ENCODE peak calls at places on chromosome 12, in seven cellular contexts. D, V, F, I, R, C and W are unnamed samples.

GRCh38 chr12:127711108-127711507 is 555.9 kb upstream of the TMEM132C start:
- DNase-seq in D (no peak), V (no peak), F (peak), I (no peak), R (no peak), C (no peak), W (no peak)

GRCh38 chr12:22333751-22334695 is 484 bp downstream of the ST8SIA1 start:
- DNase-seq in D (peak), V (peak), F (peak), I (no peak), R (peak), C (no peak), W (no peak)

GRCh38 chr12:108635997-108636808 is 2.5 kb upstream of the SELPLG start:
- DNase-seq in D (no peak), V (no peak), F (no peak), I (no peak), R (no peak), C (no peak), W (no peak)

GRCh38 chr12:124919646-124920352 is 5.3 kb upstream of the UBC start:
- DNase-seq in D (no peak), V (peak), F (no peak), I (no peak), R (no peak), C (no peak), W (no peak)

GRCh38 chr12:109767456-109767855 is 53.8 kb downstream of the FAM222A start:
- DNase-seq in D (no peak), V (no peak), F (no peak), I (no peak), R (no peak), C (no peak), W (no peak)

GRCh38 chr12:63967781-63968180 is 123.3 kb downstream of the SRGAP1 start:
- DNase-seq in D (no peak), V (no peak), F (no peak), I (no peak), R (no peak), C (no peak), W (no peak)

GRCh38 chr12:16603916-16604575 is 1.9 kb downstream of the LMO3 start:
- DNase-seq in D (peak), V (no peak), F (peak), I (no peak), R (no peak), C (no peak), W (no peak)

GRCh38 chr12:52833922-52834726 is at the start of gene KRT79:
- DNase-seq in D (no peak), V (no peak), F (no peak), I (no peak), R (no peak), C (no peak), W (no peak)

GRCh38 chr12:62438098-62438692 is 28.4 kb upstream of the MON2 start:
- DNase-seq in D (peak), V (no peak), F (peak), I (peak), R (peak), C (peak), W (peak)